ENCODE peak calls at places on chromosomes 11 and 22, in six cellular contexts. Y is right cardiac atrium, W is stomach, L is left ventricle myocardium inferior, S is cardiac muscle cell, G is IMR-90. U is an unnamed sample.

GRCh38 chr22:31233001-31233400 is 20.9 kb downstream of the LIMK2 start:
- DNase-seq in Y (no peak), W (no peak), L (no peak), S (no peak), G (no peak), U (no peak)

GRCh38 chr11:29263971-29264682 is 752.7 kb downstream of the KCNA4 start:
- DNase-seq in Y (no peak), W (no peak), L (no peak), S (peak; percentile 69), G (peak; percentile 54), U (no peak)

GRCh38 chr11:68979931-68980775 is 633 bp downstream of the MRGPRD start:
- DNase-seq in Y (no peak), W (no peak), L (no peak), S (no peak), G (no peak), U (no peak)

GRCh38 chr11:70016666-70017347 is 61.3 kb upstream of the ANO1 start:
- DNase-seq in Y (no peak), W (no peak), L (no peak), S (peak; percentile 25), G (peak; percentile 78), U (no peak)

GRCh38 chr11:104073950-104074349 is 37.5 kb downstream of the DDI1 start:
- DNase-seq in Y (no peak), W (no peak), L (no peak), S (no peak), G (peak; percentile 58), U (no peak)

GRCh38 chr11:73384531-73384870 is 8.3 kb downstream of the RELT start:
- DNase-seq in Y (peak; percentile 32), W (no peak), L (no peak), S (no peak), G (no peak), U (no peak)

GRCh38 chr11:126468102-126468521 is 112.6 kb downstream of the ST3GAL4 start:
- DNase-seq in Y (peak; percentile 83), W (no peak), L (peak; percentile 27), S (no peak), G (no peak), U (no peak)

GRCh38 chr11:122179966-122180365 is 64.0 kb upstream of the BLID start:
- DNase-seq in Y (no peak), W (no peak), L (no peak), S (no peak), G (no peak), U (no peak)

GRCh38 chr11:115776916-115777315 is 272.7 kb upstream of the CADM1 start:
- DNase-seq in Y (peak; percentile 85), W (no peak), L (peak; percentile 45), S (no peak), G (no peak), U (no peak)

GRCh38 chr11:113875414-113876073 is at the start of gene USP28:
- DNase-seq in Y (peak; percentile 99), W (peak; percentile 97), L (peak; percentile 98), S (peak; percentile 98), G (peak; percentile 95), U (peak; percentile 98)

GRCh38 chr11:19200410-19201201 is 1.2 kb downstream of the CSRP3 start:
- DNase-seq in Y (peak; percentile 59), W (peak; percentile 71), L (no peak), S (peak; percentile 83), G (peak; percentile 70), U (no peak)

GRCh38 chr22:20550851-20551744 is 43.7 kb downstream of the MED15 start:
- DNase-seq in Y (peak; percentile 81), W (no peak), L (no peak), S (peak; percentile 74), G (peak; percentile 78), U (no peak)

GRCh38 chr11:93542753-93543246 is 391 bp downstream of the SMCO4 start:
- DNase-seq in Y (no peak), W (peak; percentile 43), L (peak; percentile 34), S (peak; percentile 15), G (no peak), U (peak; percentile 55)

GRCh38 chr11:121309688-121310087 is 17.1 kb downstream of the SC5D start:
- DNase-seq in Y (no peak), W (no peak), L (no peak), S (no peak), G (no peak), U (no peak)

GRCh38 chr22:27609411-27610029 is 192.0 kb downstream of the MN1 start:
- DNase-seq in Y (no peak), W (no peak), L (no peak), S (no peak), G (no peak), U (no peak)

GRCh38 chr11:117520201-117520600 is 192.5 kb downstream of the CEP164 start:
- DNase-seq in Y (no peak), W (no peak), L (no peak), S (peak; percentile 21), G (no peak), U (no peak)

GRCh38 chr11:71252782-71253730 is 679 bp upstream of the SHANK2 start:
- DNase-seq in Y (no peak), W (peak; percentile 62), L (no peak), S (peak; percentile 61), G (peak; percentile 68), U (peak; percentile 68)

GRCh38 chr11:119101367-119101758 is 290 bp downstream of the DPAGT1 start:
- DNase-seq in Y (no peak), W (no peak), L (no peak), S (no peak), G (no peak), U (no peak)

GRCh38 chr22:27217154-27217553 is 559.8 kb downstream of the MIAT start:
- DNase-seq in Y (no peak), W (no peak), L (no peak), S (no peak), G (no peak), U (no peak)

GRCh38 chr22:48721394-48721666 is 1106.3 kb downstream of the BRD1 start:
- DNase-seq in Y (no peak), W (no peak), L (no peak), S (no peak), G (no peak), U (peak; percentile 81)

GRCh38 chr11:73705053-73705452 is 55.8 kb downstream of the RAB6A start:
- DNase-seq in Y (no peak), W (no peak), L (no peak), S (no peak), G (no peak), U (no peak)

GRCh38 chr11:12439615-12440014 is 62.2 kb downstream of the PARVA start:
- DNase-seq in Y (no peak), W (no peak), L (no peak), S (no peak), G (no peak), U (no peak)

GRCh38 chr11:92480519-92480918 is 255.9 kb downstream of the FAT3 start:
- DNase-seq in Y (no peak), W (no peak), L (no peak), S (peak; percentile 1), G (peak; percentile 11), U (no peak)

DNA sequence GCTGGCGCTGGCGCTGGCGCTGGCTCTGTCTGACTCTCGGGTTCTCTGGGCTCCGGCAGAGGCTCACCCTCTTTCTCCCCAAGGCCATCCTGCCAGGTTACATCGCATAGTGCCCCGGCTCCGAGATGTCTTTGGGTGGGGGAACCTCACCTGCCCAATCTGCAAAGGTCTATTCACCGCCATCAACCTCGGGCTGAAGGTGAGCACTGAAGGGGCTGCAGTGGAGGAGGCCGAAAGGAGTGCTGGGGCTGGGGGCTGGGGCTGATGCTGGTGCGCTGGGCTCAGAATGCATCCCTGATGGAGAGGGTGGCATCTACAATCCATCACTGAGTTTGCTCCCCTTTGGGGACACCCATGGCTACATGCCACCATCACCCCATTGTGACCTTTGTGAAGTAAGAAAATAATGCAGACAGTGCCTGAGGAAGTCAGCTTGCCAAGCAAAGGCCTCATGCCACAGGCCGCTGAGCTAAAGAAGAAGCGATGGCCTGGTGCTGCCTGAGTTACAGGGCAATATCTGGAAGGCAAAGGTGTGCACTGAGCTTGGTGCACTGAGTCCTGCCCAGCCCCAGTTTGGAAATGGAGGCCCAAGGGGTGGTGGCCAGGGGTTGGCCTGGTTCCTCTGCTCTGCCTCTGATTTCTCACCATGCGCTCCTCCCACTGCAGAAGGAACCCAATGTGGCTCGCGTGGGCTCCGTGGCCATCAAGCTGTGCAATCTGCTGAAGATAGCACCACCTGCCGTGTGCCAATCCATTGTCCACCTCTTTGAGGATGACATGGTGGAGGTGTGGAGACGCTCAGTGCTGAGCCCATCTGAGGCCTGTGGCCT is 659 bp downstream of the SMPD1 start:
- DNase-seq in Y (peak; percentile 67), W (no peak), L (no peak), S (no peak), G (no peak), U (no peak)
- H3K4me1 ChIP-seq in Y (peaks cover 4% of the 10 kb centered on the region), W (peaks cover 37% of the 10 kb centered on the region), L (peaks cover 28% of the 10 kb centered on the region), S (peaks cover 13% of the 10 kb centered on the region), G (peaks cover 6% of the 10 kb centered on the region), U (peaks cover 29% of the 10 kb centered on the region)

DNA sequence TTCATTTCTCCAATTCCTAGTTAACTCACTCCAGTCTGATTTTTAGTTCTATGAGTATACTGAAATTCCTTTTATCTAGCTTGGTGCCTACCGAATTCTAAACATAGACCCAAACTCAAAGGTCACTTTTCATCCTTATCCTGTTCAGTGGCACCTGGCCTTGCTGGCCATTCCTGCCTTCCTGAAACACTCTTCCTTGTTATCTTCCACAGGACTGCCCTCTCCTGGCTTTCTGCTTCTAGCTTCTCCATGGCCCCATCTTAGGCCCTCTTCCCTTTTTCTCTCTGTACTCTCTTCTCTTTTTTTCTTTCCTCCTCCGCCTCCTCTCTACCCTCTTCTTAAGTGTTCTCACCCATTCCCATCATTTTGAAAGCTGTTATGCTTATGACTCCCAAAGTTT is 87.3 kb downstream of the WNT11 start:
- DNase-seq in Y (no peak), W (no peak), L (no peak), S (no peak), G (no peak), U (no peak)
- H3K27ac ChIP-seq in Y (peak overlapping the region; percentile 71), W (peak overlapping the region; percentile 16), L (peak overlapping the region; percentile 82), S (peak overlapping the region; percentile 52), G (no peak overlapping the region), U (no peak overlapping the region)

GRCh38 chr11:2725367-2726300 is 25.8 kb upstream of the KCNQ1OT1 start:
- DNase-seq in Y (peak; percentile 88), W (no peak), L (peak; percentile 74), S (peak; percentile 95), G (peak; percentile 26), U (peak; percentile 51)
- H3K27me3 ChIP-seq in Y (no peaks in the 10 kb centered on the region), W (no peaks in the 10 kb centered on the region), L (no peaks in the 10 kb centered on the region), S (no peaks in the 10 kb centered on the region), G (peaks cover 50% of the 10 kb centered on the region), U (no peaks in the 10 kb centered on the region)

GRCh38 chr11:134978388-134979088 is 566.5 kb upstream of the B3GAT1 start:
- DNase-seq in Y (no peak), W (no peak), L (no peak), S (no peak), G (no peak), U (no peak)

GRCh38 chr11:134976540-134976939 is 564.5 kb upstream of the B3GAT1 start:
- DNase-seq in Y (no peak), W (no peak), L (no peak), S (no peak), G (no peak), U (no peak)

GRCh38 chr11:134971381-134971780 is 559.3 kb upstream of the B3GAT1 start:
- DNase-seq in Y (no peak), W (no peak), L (no peak), S (no peak), G (no peak), U (no peak)

GRCh38 chr11:134973801-134974200 is 561.8 kb upstream of the B3GAT1 start:
- DNase-seq in Y (no peak), W (no peak), L (no peak), S (no peak), G (no peak), U (no peak)

DNA sequence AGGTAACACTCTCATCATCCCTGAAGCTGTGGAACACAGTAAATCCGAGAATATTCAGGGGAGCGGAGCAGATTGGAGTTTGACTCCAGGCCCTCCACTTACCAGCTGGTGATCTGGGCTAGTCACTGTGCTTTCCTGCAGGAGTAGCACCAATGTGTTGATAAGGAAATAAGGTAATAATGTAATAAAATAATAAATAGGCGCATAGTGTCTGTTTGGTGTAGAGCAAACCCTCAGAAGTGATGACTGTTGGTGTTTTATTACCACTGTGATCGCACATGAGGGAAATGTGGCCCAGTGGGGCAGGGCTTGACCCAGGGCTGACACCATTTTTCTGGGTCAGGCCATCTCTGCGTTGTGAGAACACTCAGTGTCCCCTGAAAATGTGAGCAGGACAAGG is 563.8 kb upstream of the B3GAT1 start:
- DNase-seq in Y (no peak), W (no peak), L (no peak), S (no peak), G (no peak), U (no peak)
- H3K4me1 ChIP-seq in Y (no peaks in the 10 kb centered on the region), W (no peaks in the 10 kb centered on the region), L (no peaks in the 10 kb centered on the region), S (peaks cover 9% of the 10 kb centered on the region), G (no peaks in the 10 kb centered on the region), U (no peaks in the 10 kb centered on the region)

U was measured in pancreas.